ENCODE peak calls at places on chromosomes 2 and 18, in seven cellular contexts. X is sigmoid colon, A is HCT116, J is prostate gland, G is breast epithelium, Y is suprapubic skin, R is HL-60. F is an unnamed sample.

GRCh38 chr2:134183679-134184078 is 70.2 kb upstream of the MGAT5 start:
- DNase-seq in A (no peak), G (no peak), X (no peak), Y (no peak), R (no peak), J (no peak), F (no peak)

GRCh38 chr2:27583390-27583915 is 611 bp downstream of the ZNF512 start:
- DNase-seq in A (no peak), G (no peak), J (no peak), X (no peak), R (peak), Y (no peak), F (peak)

GRCh38 chr2:168935810-168936581 is 34.9 kb downstream of the G6PC2 start:
- DNase-seq in X (no peak), R (no peak), Y (no peak), J (no peak), A (no peak), G (no peak), F (no peak)

GRCh38 chr2:200254788-200255187 is 51.7 kb upstream of the SPATS2L start:
- DNase-seq in A (no peak), X (no peak), G (no peak), R (no peak), J (no peak), Y (no peak), F (no peak)

GRCh38 chr2:207765960-207766582 is 3.6 kb downstream of the FZD5 start:
- DNase-seq in J (no peak), X (no peak), Y (no peak), R (no peak), A (no peak), G (no peak), F (no peak)

GRCh38 chr2:121075641-121076500 is 209.1 kb downstream of the TFCP2L1 start:
- DNase-seq in Y (no peak), A (no peak), X (peak), G (no peak), J (no peak), R (no peak), F (no peak)

GRCh38 chr2:148658807-148659722 is 14.5 kb downstream of the EPC2 start:
- DNase-seq in Y (no peak), J (no peak), A (no peak), G (no peak), X (no peak), R (no peak), F (no peak)

GRCh38 chr2:120797421-120798289 is 62.0 kb downstream of the GLI2 start:
- DNase-seq in J (no peak), G (no peak), X (peak), A (no peak), Y (no peak), R (no peak), F (no peak)

GRCh38 chr2:239223330-239224248 is 177.2 kb downstream of the HDAC4 start:
- DNase-seq in J (peak), G (peak), A (no peak), Y (peak), X (peak), R (peak), F (no peak)

GRCh38 chr2:218805627-218806026 is 23.7 kb downstream of the CYP27A1 start:
- DNase-seq in Y (no peak), J (peak), G (peak), A (no peak), R (no peak), X (no peak), F (peak)

GRCh38 chr2:216698291-216698690 is 2.9 kb upstream of the IGFBP5 start:
- DNase-seq in A (no peak), G (no peak), J (no peak), Y (no peak), R (no peak), X (no peak), F (no peak)

GRCh38 chr18:22694954-22695353 is 238.2 kb upstream of the RBBP8 start:
- DNase-seq in R (no peak), J (no peak), X (peak), A (peak), G (no peak), Y (no peak), F (no peak)

GRCh38 chr2:86679036-86679435 is 41.1 kb upstream of the RMND5A start:
- DNase-seq in J (no peak), Y (no peak), X (no peak), G (no peak), R (no peak), A (no peak), F (no peak)

GRCh38 chr2:190809139-190809764 is 71.4 kb upstream of the GLS start:
- DNase-seq in Y (no peak), A (no peak), X (no peak), J (no peak), G (no peak), R (peak), F (no peak)

GRCh38 chr2:71992036-71992435 is 155.6 kb downstream of the CYP26B1 start:
- DNase-seq in A (no peak), Y (no peak), J (no peak), G (no peak), X (no peak), R (no peak), F (no peak)

GRCh38 chr2:152247337-152247695 is 71.8 kb upstream of the STAM2 start:
- DNase-seq in G (no peak), X (no peak), Y (no peak), A (no peak), J (no peak), R (no peak), F (no peak)

GRCh38 chr18:11178951-11179549 is 29.7 kb upstream of the PIEZO2 start:
- DNase-seq in A (no peak), R (no peak), J (no peak), X (no peak), G (peak), Y (peak), F (no peak)

GRCh38 chr2:134408791-134409190 is 154.9 kb downstream of the MGAT5 start:
- DNase-seq in G (no peak), A (no peak), J (no peak), Y (no peak), X (no peak), R (no peak), F (no peak)

GRCh38 chr2:240304746-240305161 is 130.7 kb upstream of the GPC1 start:
- DNase-seq in G (no peak), A (no peak), J (no peak), R (no peak), X (no peak), Y (peak), F (no peak)

GRCh38 chr2:206275274-206276160 is 1.1 kb downstream of the ZDBF2 start:
- DNase-seq in A (no peak), G (no peak), X (no peak), Y (no peak), R (peak), J (no peak), F (no peak)

GRCh38 chr2:14530506-14530905 is 102.0 kb upstream of the LRATD1 start:
- DNase-seq in A (no peak), J (no peak), G (no peak), R (no peak), X (no peak), Y (no peak), F (no peak)

GRCh38 chr2:64537991-64538390 is 13.9 kb downstream of the AFTPH start:
- DNase-seq in X (no peak), A (no peak), G (no peak), J (no peak), R (no peak), Y (no peak), F (no peak)

GRCh38 chr18:50446629-50447028 is 71.8 kb downstream of the SKA1 start:
- DNase-seq in G (no peak), R (no peak), A (no peak), J (no peak), Y (no peak), X (no peak), F (no peak)

GRCh38 chr2:177666408-177666807 is 273.8 kb downstream of the AGPS start:
- DNase-seq in Y (no peak), J (no peak), A (no peak), G (no peak), R (no peak), X (no peak), F (no peak)

GRCh38 chr18:13218376-13219011 is at the start of gene LDLRAD4:
- DNase-seq in R (no peak), Y (no peak), J (peak), G (no peak), A (no peak), X (peak), F (no peak)

DNA sequence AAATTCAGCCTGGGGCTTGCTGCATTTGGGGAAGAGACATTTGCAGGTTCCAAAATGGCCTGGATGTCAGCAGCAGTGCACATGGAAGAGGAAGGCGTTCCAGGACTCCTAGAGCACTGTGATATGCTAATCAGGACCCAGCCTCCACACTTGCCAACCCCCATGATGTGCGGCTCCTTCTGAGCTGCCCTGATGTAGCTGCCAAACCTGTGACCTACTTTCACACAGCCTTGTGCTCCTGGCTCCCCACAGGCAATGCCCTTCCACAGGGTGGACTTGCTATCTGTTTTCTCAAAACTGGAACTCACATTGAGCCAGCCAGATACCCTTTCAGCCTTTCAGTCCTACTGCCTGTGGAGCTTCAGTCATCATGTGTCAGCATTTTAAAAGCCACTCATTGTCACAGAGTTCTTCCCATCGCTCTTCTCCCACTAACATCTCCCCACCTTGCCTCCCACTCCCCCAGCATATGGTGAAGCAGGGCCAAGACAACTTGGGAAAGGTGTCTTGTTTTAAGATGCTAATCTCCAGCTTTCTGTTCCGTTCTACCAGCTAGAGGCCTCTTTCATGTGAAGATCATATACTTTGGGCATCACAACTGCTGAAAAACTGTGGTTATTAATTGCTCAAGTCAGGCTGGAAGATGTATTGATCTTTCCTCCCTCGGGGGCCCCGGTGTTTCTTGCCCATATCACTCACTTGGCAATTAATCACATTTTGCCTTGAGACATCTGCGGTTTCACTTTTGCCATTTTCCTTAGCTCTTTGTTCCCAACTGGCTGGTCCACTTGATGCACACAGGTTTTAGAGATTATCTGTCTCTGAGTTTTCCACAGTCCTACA is 181.4 kb downstream of the AFF3 start:
- DNase-seq in Y (no peak), A (no peak), R (no peak), G (no peak), J (no peak), X (no peak), F (peak)
- TF ChIP-seq POLR2AphosphoS5 in Y (no peak), A (no peak), R (no peak), G (no peak), J (no peak), X (no peak), F (no peak)

DNA sequence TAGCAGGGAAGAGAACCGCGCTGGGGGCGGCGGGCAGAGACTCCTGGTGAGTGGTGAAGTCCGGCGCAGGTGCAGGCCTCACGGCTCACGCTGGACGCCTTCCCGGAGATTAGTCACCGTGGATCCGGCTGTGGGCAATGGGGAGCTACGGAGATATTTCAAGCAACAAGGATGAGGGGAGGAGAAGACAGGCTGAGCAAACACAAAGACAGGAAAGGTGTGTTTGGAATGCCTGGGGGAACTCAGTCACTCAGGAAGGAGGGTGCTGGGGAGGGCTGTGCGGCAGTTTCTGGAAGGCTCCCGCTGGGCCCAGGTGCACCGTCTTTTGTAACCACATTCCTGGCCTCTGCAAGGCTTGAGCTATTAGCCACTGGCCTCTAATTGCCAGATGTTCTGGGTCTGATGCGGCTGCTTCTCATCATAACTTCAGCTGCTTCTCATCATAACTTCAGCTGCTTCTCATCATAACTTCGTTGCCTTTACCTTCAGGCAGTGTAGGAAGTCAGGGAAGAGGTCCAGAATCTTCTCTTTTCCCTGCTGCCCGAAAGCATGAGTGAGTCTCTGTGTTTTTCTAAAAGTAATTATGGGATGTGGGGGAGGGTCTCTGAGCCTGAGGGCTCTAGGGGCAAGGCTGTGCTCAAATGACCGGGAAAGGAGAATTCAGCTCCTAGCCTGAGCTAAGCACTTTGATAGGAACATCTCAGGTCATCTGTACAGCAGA is 118.9 kb downstream of the PXDN start:
- DNase-seq in A (peak), Y (no peak), X (peak), R (no peak), G (peak), J (peak), F (no peak)
- TF ChIP-seq POLR2AphosphoS5 in A (no peak), Y (no peak), X (peak), R (no peak), G (no peak), J (peak), F (peak)

DNA sequence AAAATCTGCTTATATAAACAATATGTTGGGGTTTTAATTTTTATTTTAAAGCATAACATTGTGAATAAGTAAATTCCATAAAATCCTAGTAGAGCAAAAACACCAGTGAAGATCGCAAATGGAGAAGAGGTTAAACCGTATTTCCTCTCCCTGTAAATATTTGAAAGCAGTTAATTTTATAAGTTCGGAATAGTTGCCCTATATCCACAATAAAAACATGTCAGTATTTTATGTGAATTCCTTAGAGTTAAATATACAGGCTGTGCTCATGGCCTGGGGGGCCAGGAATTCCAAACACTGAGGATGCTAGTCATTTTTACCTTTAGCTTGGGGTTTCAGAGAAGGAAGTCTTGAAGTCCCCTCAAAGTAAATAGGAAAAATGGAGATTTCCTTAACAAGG is 135.0 kb downstream of the FIGN start:
- DNase-seq in Y (no peak), G (no peak), R (no peak), A (no peak), X (no peak), J (no peak), F (no peak)
- TF ChIP-seq POLR2AphosphoS5 in Y (no peak), G (no peak), R (no peak), A (no peak), X (no peak), J (no peak), F (no peak)

DNA sequence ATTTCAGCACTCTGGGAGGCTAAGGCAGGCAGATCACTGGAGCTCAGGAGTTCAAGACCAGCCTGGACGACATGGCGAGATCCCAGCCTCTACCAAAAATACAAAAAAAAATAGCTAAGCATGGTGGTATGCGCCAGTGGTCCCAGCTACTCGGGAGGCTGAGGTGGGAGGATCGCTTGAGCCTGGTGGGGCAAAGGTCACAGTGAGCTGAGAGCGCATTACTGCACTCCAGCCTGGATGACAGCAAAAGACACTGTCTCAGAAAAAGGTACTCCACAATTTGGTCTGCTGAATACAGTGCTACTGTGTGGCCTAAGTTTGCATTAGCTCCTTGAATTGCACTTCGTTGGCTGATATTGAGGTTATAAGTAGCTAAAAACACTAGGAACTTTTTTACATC is 97.9 kb downstream of the FEZ2 start:
- DNase-seq in A (no peak), X (no peak), Y (no peak), R (no peak), G (no peak), J (no peak), F (no peak)
- TF ChIP-seq POLR2AphosphoS5 in A (no peak), X (no peak), Y (no peak), R (no peak), G (no peak), J (no peak), F (no peak)

DNA sequence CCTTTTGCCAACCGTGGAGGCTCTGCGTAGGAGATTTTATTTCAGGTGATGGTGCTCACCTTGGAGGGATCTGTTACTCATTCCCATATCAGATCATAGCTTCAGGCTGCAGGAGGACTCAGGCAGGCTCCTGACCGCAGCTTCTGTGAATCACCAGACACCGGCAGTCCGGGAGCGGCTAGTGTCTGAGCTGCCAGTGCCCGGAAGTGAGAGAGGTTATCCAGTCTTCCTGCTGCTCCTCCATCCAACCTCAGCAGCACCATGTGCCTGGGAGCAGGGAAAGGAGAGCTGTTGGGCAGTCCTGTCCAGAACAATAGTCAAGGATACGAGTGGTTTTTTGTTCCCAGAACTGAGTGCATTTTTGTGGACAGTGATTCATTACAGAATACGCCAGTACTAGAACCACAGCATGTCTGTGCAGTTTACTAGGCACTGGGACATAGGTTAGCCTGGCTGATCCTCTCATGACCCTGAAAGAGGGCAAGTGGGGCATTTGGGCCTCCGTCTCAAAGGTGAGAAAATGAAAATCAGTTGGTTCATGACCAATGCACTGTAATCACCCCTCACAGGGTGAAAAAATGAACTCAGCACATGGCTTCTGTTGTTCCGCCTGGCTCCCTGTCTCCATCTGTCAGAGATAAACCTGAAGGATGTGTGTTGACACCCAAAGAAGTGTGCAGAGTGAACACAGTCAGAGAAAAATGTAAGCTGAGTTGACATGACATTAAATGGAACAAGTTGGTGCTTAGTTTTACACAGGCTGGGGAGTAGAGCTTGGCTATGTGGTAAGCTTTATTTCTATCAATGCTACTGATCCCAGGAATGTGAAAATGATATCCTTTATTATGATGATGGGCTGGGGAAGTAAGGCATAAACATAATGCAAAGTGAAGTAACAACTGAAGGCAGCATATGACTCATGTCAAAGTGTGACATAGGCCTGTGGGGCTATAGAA is 12.2 kb downstream of the FHOD3 start:
- DNase-seq in J (no peak), X (no peak), R (no peak), A (peak), G (peak), Y (no peak), F (no peak)
- TF ChIP-seq POLR2AphosphoS5 in J (no peak), X (no peak), R (no peak), A (peak), G (no peak), Y (no peak), F (no peak)

GRCh38 chr2:43464546-43464945 is 131.3 kb downstream of the THADA start:
- DNase-seq in J (no peak), X (peak), G (no peak), Y (peak), R (no peak), A (no peak), F (peak)
- TF ChIP-seq POLR2AphosphoS5 in J (no peak), X (no peak), G (no peak), Y (no peak), R (no peak), A (no peak), F (no peak)

F was measured in esophagus muscularis mucosa.